ENCODE peak calls at places on chromosomes 5 and 9, in nine cellular contexts. X is mesothelial cell of epicardium, M is transverse colon, N is heart left ventricle, I is body of pancreas, Z is dorsolateral prefrontal cortex, G is SK-N-SH, K is IMR-90, H is HFFc6. Y is an unnamed sample.
A peak's percentile ranks its signal among the peaks of the same experiment; 100 is the strongest.

GRCh38 chr5:178818094-178818493 is 41.7 kb upstream of the ZNF354B start:
- DNase-seq in G (peak; percentile 76), X (no peak), I (no peak), Z (no peak), M (no peak), H (no peak), K (no peak), N (no peak), Y (no peak)

GRCh38 chr5:136022965-136023364 is 5.8 kb upstream of the TGFBI start:
- DNase-seq in G (no peak), X (no peak), H (no peak), K (no peak), I (no peak), M (no peak), N (no peak), Z (no peak), Y (no peak)

GRCh38 chr9:19938990-19939736 is 150.3 kb upstream of the SLC24A2 start:
- DNase-seq in H (no peak), I (no peak), N (no peak), X (no peak), K (no peak), G (no peak), M (no peak), Z (no peak), Y (no peak)

GRCh38 chr9:11312976-11313375 is 700.2 kb upstream of the PTPRD start:
- DNase-seq in H (no peak), I (peak; percentile 47), K (no peak), N (no peak), G (no peak), X (no peak), Z (no peak), M (no peak), Y (no peak)

GRCh38 chr5:179453616-179454015 is 96.7 kb upstream of the RUFY1 start:
- DNase-seq in G (no peak), H (no peak), I (no peak), X (no peak), N (no peak), Z (no peak), M (no peak), K (no peak), Y (no peak)

GRCh38 chr9:132795511-132796303 is 82.4 kb downstream of the AK8 start:
- DNase-seq in M (no peak), H (no peak), K (no peak), I (no peak), N (no peak), G (no peak), X (no peak), Z (no peak), Y (no peak)

GRCh38 chr9:126128494-126129142 is 198.0 kb upstream of the MVB12B start:
- DNase-seq in M (no peak), I (no peak), H (no peak), X (no peak), Z (no peak), K (no peak), G (peak; percentile 4), N (no peak), Y (no peak)

GRCh38 chr9:18208166-18209059 is 265.5 kb upstream of the ADAMTSL1 start:
- DNase-seq in X (peak; percentile 65), M (peak; percentile 81), Z (no peak), N (peak; percentile 23), K (peak; percentile 12), I (peak; percentile 45), G (peak; percentile 6), H (peak; percentile 19), Y (no peak)

GRCh38 chr9:136448655-136449054 is 9.0 kb upstream of the INPP5E start:
- DNase-seq in X (no peak), K (no peak), H (no peak), M (no peak), N (no peak), I (no peak), G (no peak), Z (no peak), Y (no peak)

GRCh38 chr5:115237066-115237465 is 25.6 kb downstream of the PGGT1B start:
- DNase-seq in M (no peak), G (no peak), K (no peak), I (no peak), Z (no peak), N (no peak), X (no peak), H (no peak), Y (no peak)

GRCh38 chr5:5418764-5419163 is 3.7 kb upstream of the ICE1 start:
- DNase-seq in N (no peak), I (no peak), X (no peak), M (peak; percentile 13), G (no peak), Z (no peak), H (no peak), K (no peak), Y (no peak)

GRCh38 chr9:98839724-98840123 is 32.3 kb downstream of the GALNT12 start:
- DNase-seq in N (no peak), K (no peak), X (no peak), H (no peak), Z (no peak), G (no peak), M (no peak), I (no peak), Y (no peak)

GRCh38 chr5:112689510-112689909 is 48.2 kb upstream of the APC start:
- DNase-seq in N (no peak), Z (no peak), H (peak; percentile 68), K (peak; percentile 35), M (no peak), G (no peak), I (no peak), X (no peak), Y (no peak)

GRCh38 chr5:84383816-84384603 is 670 bp downstream of the EDIL3 start:
- DNase-seq in G (peak; percentile 51), N (peak; percentile 23), H (no peak), X (peak; percentile 65), Z (peak; percentile 77), I (no peak), M (peak; percentile 51), K (peak; percentile 70), Y (peak; percentile 40)

GRCh38 chr9:130177898-130178805 is 5.9 kb downstream of the NCS1 start:
- DNase-seq in Z (no peak), M (no peak), K (no peak), H (no peak), X (no peak), I (no peak), N (no peak), G (no peak), Y (no peak)

GRCh38 chr9:84759300-84759750 is 89.8 kb downstream of the NTRK2 start:
- DNase-seq in X (no peak), K (no peak), Z (no peak), M (no peak), G (no peak), N (no peak), H (no peak), I (no peak), Y (no peak)
- TF ChIP-seq CTCF in X (no peak), K (no peak), Z (no peak), M (no peak), G (no peak), N (no peak), H (no peak), I (no peak), Y (no peak)

GRCh38 chr5:75152861-75153260 is 83.8 kb downstream of the ANKRD31 start:
- DNase-seq in M (no peak), H (no peak), X (no peak), I (peak; percentile 11), N (no peak), Z (no peak), K (no peak), G (no peak), Y (no peak)

GRCh38 chr5:75156585-75156984 is 80.1 kb downstream of the ANKRD31 start:
- DNase-seq in N (no peak), X (no peak), K (no peak), H (no peak), Z (no peak), M (no peak), I (no peak), G (no peak), Y (no peak)
- TF ChIP-seq CTCF in N (no peak), X (no peak), K (no peak), H (no peak), Z (no peak), M (no peak), I (no peak), G (peak; percentile 21), Y (no peak)

DNA sequence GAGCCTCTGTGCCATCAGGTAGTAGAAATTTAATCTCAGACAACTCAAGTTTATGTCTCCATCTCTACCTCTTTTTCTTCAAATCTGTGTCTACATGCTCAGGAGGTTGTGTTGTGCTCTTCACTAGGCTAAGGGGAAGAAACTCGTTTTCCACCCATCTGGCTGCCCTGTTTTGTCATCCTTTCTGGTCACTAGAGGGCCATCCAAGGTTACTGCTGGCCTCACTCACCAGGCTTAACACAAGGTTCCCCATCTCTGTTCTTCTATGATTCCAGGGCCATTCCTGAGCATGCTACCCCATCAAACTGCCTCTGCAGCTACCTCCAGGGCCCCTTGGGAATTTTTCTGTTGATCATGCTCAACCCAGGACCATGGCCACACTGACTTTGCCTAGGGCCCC is 213.3 kb upstream of the FBXL7 start:
- DNase-seq in H (no peak), Z (peak; percentile 41), G (peak; percentile 12), N (peak; percentile 23), I (no peak), K (no peak), M (no peak), X (no peak), Y (no peak)
- TF ChIP-seq CTCF in H (peak; percentile 15), Z (peak; percentile 51), G (peak; percentile 22), N (peak; percentile 34), I (no peak), K (no peak), M (no peak), X (no peak), Y (no peak)

GRCh38 chr9:36102742-36103495 is 33.6 kb upstream of the GLIPR2 start:
- DNase-seq in H (peak; percentile 69), K (peak; percentile 71), X (peak; percentile 53), Z (peak; percentile 80), N (peak; percentile 79), M (peak; percentile 90), I (peak; percentile 80), G (peak; percentile 74), Y (peak; percentile 83)

GRCh38 chr9:36101916-36102741 is 34.4 kb upstream of the GLIPR2 start:
- DNase-seq in Z (no peak), K (peak; percentile 100), N (no peak), M (no peak), G (no peak), I (no peak), H (peak; percentile 100), X (no peak), Y (no peak)

GRCh38 chr9:36099718-36100117 is 36.8 kb upstream of the GLIPR2 start:
- DNase-seq in M (no peak), N (no peak), K (no peak), I (no peak), H (no peak), G (no peak), X (no peak), Z (no peak), Y (no peak)

GRCh38 chr9:36100532-36100931 is 36.0 kb upstream of the GLIPR2 start:
- DNase-seq in K (peak; percentile 52), M (no peak), I (no peak), Z (no peak), N (no peak), G (no peak), H (peak; percentile 41), X (no peak), Y (no peak)
- TF ChIP-seq CTCF in K (peak; percentile 22), M (no peak), I (no peak), Z (no peak), N (no peak), G (peak; percentile 34), H (peak; percentile 52), X (no peak), Y (no peak)